ENCODE peak calls at places on chromosomes 12 and 14, in eight cellular contexts. D, K, W, G, U, T, L and I are unnamed samples.
A peak's percentile ranks its signal among the peaks of the same experiment; 100 is the strongest.

GRCh38 chr12:53223006-53223305 is 9.1 kb downstream of the RARG start:
- DNase-seq in D (no peak), K (no peak), W (peak; percentile 28), G (peak; percentile 35), U (no peak), T (no peak), L (no peak), I (no peak)

GRCh38 chr12:84924956-84925355 is 12.4 kb upstream of the SLC6A15 start:
- DNase-seq in D (no peak), K (no peak), W (no peak), G (no peak), U (peak; percentile 25), T (no peak), L (no peak), I (no peak)

GRCh38 chr12:51409846-51410245 is 14.8 kb upstream of the SLC4A8 start:
- DNase-seq in D (no peak), K (no peak), W (no peak), G (no peak), U (no peak), T (no peak), L (no peak), I (no peak)

GRCh38 chr12:103301642-103302620 is 193.8 kb downstream of the C12orf42 start:
- DNase-seq in D (no peak), K (no peak), W (no peak), G (no peak), U (no peak), T (peak; percentile 83), L (no peak), I (no peak)

GRCh38 chr12:88108021-88108420 is 33.9 kb downstream of the CEP290 start:
- DNase-seq in D (no peak), K (no peak), W (no peak), G (no peak), U (no peak), T (no peak), L (no peak), I (no peak)

GRCh38 chr12:4857472-4858291 is 52.0 kb upstream of the KCNA1 start:
- DNase-seq in D (peak; percentile 47), K (peak; percentile 78), W (peak; percentile 79), G (peak; percentile 85), U (peak; percentile 57), T (peak; percentile 89), L (peak; percentile 81), I (peak; percentile 73)

GRCh38 chr14:72554994-72555608 is 338.8 kb downstream of the DPF3 start:
- DNase-seq in D (no peak), K (no peak), W (no peak), G (no peak), U (no peak), T (no peak), L (peak; percentile 54), I (no peak)

GRCh38 chr14:45587142-45587541 is 334.1 kb upstream of the MIS18BP1 start:
- DNase-seq in D (no peak), K (no peak), W (no peak), G (no peak), U (no peak), T (no peak), L (no peak), I (no peak)

GRCh38 chr14:104936361-104937155 is 11.9 kb downstream of the PLD4 start:
- DNase-seq in D (no peak), K (no peak), W (peak; percentile 12), G (no peak), U (no peak), T (no peak), L (peak; percentile 58), I (no peak)

GRCh38 chr14:39307815-39308214 is 74.1 kb downstream of the MIA2 start:
- DNase-seq in D (no peak), K (no peak), W (no peak), G (no peak), U (no peak), T (no peak), L (no peak), I (no peak)

GRCh38 chr12:122840580-122841513 is 5.6 kb downstream of the HIP1R start:
- DNase-seq in D (no peak), K (no peak), W (peak; percentile 24), G (peak; percentile 68), U (no peak), T (no peak), L (no peak), I (no peak)

GRCh38 chr12:57740656-57741412 is 2.3 kb upstream of the AGAP2 start:
- DNase-seq in D (no peak), K (no peak), W (peak; percentile 52), G (peak; percentile 92), U (no peak), T (no peak), L (no peak), I (peak; percentile 64)

GRCh38 chr12:96516472-96517417 is 27.4 kb downstream of the CFAP54 start:
- DNase-seq in D (peak; percentile 72), K (peak; percentile 85), W (peak; percentile 71), G (peak; percentile 90), U (peak; percentile 84), T (peak; percentile 79), L (peak; percentile 84), I (peak; percentile 60)

GRCh38 chr12:70367268-70368141 is 1.4 kb downstream of the KCNMB4 start:
- DNase-seq in D (no peak), K (no peak), W (no peak), G (no peak), U (no peak), T (peak; percentile 13), L (no peak), I (peak; percentile 25)

GRCh38 chr12:7693793-7694192 is 1.8 kb downstream of the GDF3 start:
- DNase-seq in D (no peak), K (no peak), W (no peak), G (no peak), U (no peak), T (no peak), L (no peak), I (no peak)

GRCh38 chr12:88298014-88298682 is 156.0 kb downstream of the TMTC3 start:
- DNase-seq in D (no peak), K (no peak), W (no peak), G (no peak), U (no peak), T (no peak), L (no peak), I (no peak)

GRCh38 chr14:99519931-99520421 is 38.8 kb downstream of the CCNK start:
- DNase-seq in D (no peak), K (no peak), W (peak; percentile 16), G (no peak), U (no peak), T (no peak), L (peak; percentile 63), I (no peak)

GRCh38 chr14:86288336-86288735 is 758.4 kb downstream of the FLRT2 start:
- DNase-seq in D (no peak), K (no peak), W (no peak), G (no peak), U (no peak), T (no peak), L (no peak), I (no peak)

GRCh38 chr14:64970041-64970440 is 2.1 kb downstream of the RAB15 start:
- DNase-seq in D (no peak), K (no peak), W (peak; percentile 55), G (no peak), U (no peak), T (no peak), L (peak; percentile 19), I (peak; percentile 73)

GRCh38 chr12:3717283-3717974 is 35.5 kb downstream of the CRACR2A start:
- DNase-seq in D (no peak), K (no peak), W (peak; percentile 42), G (no peak), U (no peak), T (no peak), L (no peak), I (peak; percentile 59)

GRCh38 chr14:50814161-50814560 is 16.8 kb downstream of the NIN start:
- DNase-seq in D (no peak), K (no peak), W (no peak), G (no peak), U (no peak), T (no peak), L (no peak), I (no peak)
- H3K4me1 ChIP-seq in D (no peaks in the 10 kb centered on the region), K (no peaks in the 10 kb centered on the region), W (no peaks in the 10 kb centered on the region), G (peaks cover 28% of the 10 kb centered on the region), U (peaks cover 9% of the 10 kb centered on the region), T (peaks cover 11% of the 10 kb centered on the region), L (no peaks in the 10 kb centered on the region), I (peaks cover 8% of the 10 kb centered on the region)

DNA sequence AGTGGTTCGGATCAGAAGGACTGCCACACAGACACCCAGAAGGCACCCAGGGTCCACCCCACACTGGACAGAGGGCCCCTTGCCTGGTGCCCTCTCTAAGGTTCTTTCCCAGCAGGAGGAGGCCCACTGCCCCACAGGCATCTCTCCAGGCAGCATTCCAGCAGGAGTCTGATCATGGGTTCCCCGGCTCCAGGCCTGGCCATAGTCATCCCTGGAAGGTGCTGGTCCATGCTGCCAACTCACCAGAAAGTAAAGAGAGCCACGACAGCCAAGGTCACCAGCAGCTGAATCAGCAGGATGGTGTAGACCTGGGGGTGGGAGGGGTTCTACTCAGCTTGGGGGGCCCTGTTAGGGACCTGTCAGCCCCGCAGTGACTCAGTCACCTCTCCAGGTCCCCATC is 6.4 kb downstream of the FAIM2 start:
- DNase-seq in D (no peak), K (no peak), W (peak; percentile 11), G (no peak), U (no peak), T (no peak), L (peak; percentile 33), I (no peak)
- H3K4me1 ChIP-seq in D (no peaks in the 10 kb centered on the region), K (peaks cover 22% of the 10 kb centered on the region), W (no peaks in the 10 kb centered on the region), G (no peaks in the 10 kb centered on the region), U (peaks cover 13% of the 10 kb centered on the region), T (peaks cover 7% of the 10 kb centered on the region), L (no peaks in the 10 kb centered on the region), I (no peaks in the 10 kb centered on the region)

DNA sequence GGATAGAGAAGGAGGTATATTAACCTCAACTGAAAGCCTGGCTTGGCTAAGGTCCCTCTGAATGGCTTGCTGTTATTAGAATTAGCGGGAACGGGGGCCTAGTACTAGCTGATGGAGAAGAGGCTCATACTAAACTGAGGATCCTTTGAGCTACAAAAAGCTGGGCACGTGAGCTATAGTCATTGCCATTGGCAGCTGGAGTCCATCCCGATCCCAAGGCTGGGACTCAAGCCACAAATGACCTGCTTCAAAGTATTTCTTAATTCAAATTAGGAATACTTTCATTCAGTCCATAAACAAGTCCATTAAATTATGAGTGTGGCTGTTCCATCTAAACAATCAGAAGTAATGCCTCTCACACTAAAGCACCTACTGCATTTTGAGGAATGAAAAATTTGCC is 114.5 kb downstream of the DACT1 start:
- DNase-seq in D (no peak), K (no peak), W (no peak), G (no peak), U (no peak), T (no peak), L (no peak), I (no peak)
- H3K4me1 ChIP-seq in D (peaks cover 14% of the 10 kb centered on the region), K (peaks cover 50% of the 10 kb centered on the region), W (peaks cover 71% of the 10 kb centered on the region), G (peaks cover 8% of the 10 kb centered on the region), U (peaks cover 46% of the 10 kb centered on the region), T (peaks cover 23% of the 10 kb centered on the region), L (no peaks in the 10 kb centered on the region), I (peaks cover 40% of the 10 kb centered on the region)

DNA sequence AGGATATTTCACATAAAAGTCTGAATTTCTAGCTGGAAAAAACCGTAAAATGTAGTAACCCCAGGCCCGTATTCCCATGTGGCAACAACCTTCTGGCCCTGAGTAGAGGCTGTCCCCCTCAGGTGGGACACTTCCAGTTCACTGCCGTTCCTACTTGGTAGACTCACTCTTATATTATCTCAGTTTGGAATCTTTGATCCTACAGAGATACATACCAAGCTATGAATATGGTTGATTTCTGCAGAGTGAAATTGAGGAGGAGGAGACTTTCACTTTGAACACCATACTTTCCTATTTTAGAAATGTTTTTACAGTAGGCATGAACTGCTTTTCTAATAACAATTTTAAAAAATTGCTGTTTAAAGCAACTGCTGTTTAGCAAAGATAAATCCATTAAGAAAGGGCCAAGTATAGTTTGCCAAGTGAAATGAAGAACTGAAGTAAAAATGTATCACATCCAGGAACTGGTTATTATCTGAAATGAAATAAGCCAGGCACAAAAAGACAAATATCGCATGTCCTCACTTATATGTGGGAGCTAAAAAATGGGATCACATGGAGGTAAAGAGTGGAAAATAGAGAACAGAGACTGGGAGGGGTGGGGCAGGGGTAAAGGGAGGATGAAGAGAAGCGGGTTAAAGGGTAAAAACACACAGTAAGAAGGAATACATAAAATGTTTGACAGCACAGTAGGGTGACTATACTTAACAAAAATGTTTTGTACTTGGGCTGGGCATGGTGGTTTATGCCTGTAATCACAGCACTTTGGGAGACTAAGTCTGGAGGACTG is 92.8 kb upstream of the METAP2 start:
- DNase-seq in D (no peak), K (no peak), W (no peak), G (no peak), U (no peak), T (no peak), L (no peak), I (no peak)
- H3K4me1 ChIP-seq in D (no peaks in the 10 kb centered on the region), K (no peaks in the 10 kb centered on the region), W (no peaks in the 10 kb centered on the region), G (no peaks in the 10 kb centered on the region), U (no peaks in the 10 kb centered on the region), T (peaks cover 7% of the 10 kb centered on the region), L (no peaks in the 10 kb centered on the region), I (no peaks in the 10 kb centered on the region)